ENCODE peak calls at places on chromosomes 6 and 20, in ten cellular contexts. T is suprapubic skin, C is K562, F is breast epithelium, G is stomach, L is sigmoid colon, U is HCT116, N is endothelial cell of umbilical vein, P is esophagus muscularis mucosa, V is spleen. H is an unnamed sample. For H3K4me1, the result is how much of the 10 kb centered on the place peaks cover.

GRCh38 chr20:12966468-12967085 is 42.2 kb upstream of the SPTLC3 start:
- DNase-seq in T (no peak), C (no peak), F (no peak), G (no peak), L (no peak), U (no peak), N (peak), P (no peak), V (no peak), H (no peak)

GRCh38 chr20:3753098-3753497 is 14.5 kb downstream of the ADISSP start:
- DNase-seq in T (no peak), C (peak), F (no peak), G (peak), L (peak), U (peak), N (peak), P (no peak), V (no peak), H (peak)

GRCh38 chr20:64053841-64054661 is 4.6 kb upstream of the SOX18 start:
- DNase-seq in T (no peak), C (peak), F (no peak), G (no peak), L (no peak), U (peak), N (peak), P (no peak), V (peak), H (no peak)

GRCh38 chr6:169802790-169803189 is 51.4 kb downstream of the ERMARD start:
- DNase-seq in T (no peak), C (no peak), F (no peak), G (no peak), L (no peak), U (no peak), N (no peak), P (no peak), V (peak), H (no peak)

GRCh38 chr6:131828080-131828479 is 20.3 kb downstream of the ENPP1 start:
- DNase-seq in T (peak), C (no peak), F (peak), G (no peak), L (no peak), U (no peak), N (no peak), P (no peak), V (no peak), H (no peak)

GRCh38 chr20:3094848-3095629 is 10.5 kb upstream of the AVP start:
- DNase-seq in T (no peak), C (no peak), F (no peak), G (no peak), L (no peak), U (no peak), N (no peak), P (no peak), V (no peak), H (no peak)

GRCh38 chr6:2715737-2716136 is 35.0 kb downstream of the MYLK4 start:
- DNase-seq in T (no peak), C (no peak), F (no peak), G (no peak), L (no peak), U (no peak), N (no peak), P (no peak), V (no peak), H (no peak)

GRCh38 chr20:3502878-3503277 is 32.1 kb downstream of the ATRN start:
- DNase-seq in T (no peak), C (no peak), F (no peak), G (no peak), L (no peak), U (no peak), N (no peak), P (no peak), V (no peak), H (no peak)

GRCh38 chr6:134026597-134026996 is 25.8 kb downstream of the SLC2A12 start:
- DNase-seq in T (no peak), C (peak), F (no peak), G (no peak), L (no peak), U (no peak), N (peak), P (no peak), V (no peak), H (no peak)

GRCh38 chr6:129638055-129639019 is 71.6 kb downstream of the ARHGAP18 start:
- DNase-seq in T (no peak), C (no peak), F (no peak), G (no peak), L (no peak), U (no peak), N (peak), P (no peak), V (no peak), H (no peak)

GRCh38 chr20:5654557-5654956 is 95.6 kb upstream of the SHLD1 start:
- DNase-seq in T (no peak), C (no peak), F (no peak), G (no peak), L (no peak), U (no peak), N (peak), P (no peak), V (no peak), H (no peak)

GRCh38 chr6:33858053-33858475 is 54.3 kb upstream of the MLN start:
- DNase-seq in T (no peak), C (no peak), F (no peak), G (no peak), L (no peak), U (no peak), N (no peak), P (no peak), V (no peak), H (no peak)

GRCh38 chr6:118565317-118565960 is 17.3 kb downstream of the PLN start:
- DNase-seq in T (no peak), C (peak), F (no peak), G (no peak), L (no peak), U (peak), N (no peak), P (peak), V (no peak), H (no peak)

GRCh38 chr20:50478162-50479036 is 31.8 kb upstream of the PTPN1 start:
- DNase-seq in T (peak), C (peak), F (peak), G (peak), L (peak), U (peak), N (no peak), P (peak), V (peak), H (peak)

GRCh38 chr20:40741507-40742106 is 52.6 kb upstream of the MAFB start:
- DNase-seq in T (no peak), C (peak), F (no peak), G (peak), L (no peak), U (peak), N (peak), P (no peak), V (no peak), H (peak)

GRCh38 chr6:3088446-3088845 is 20.2 kb downstream of the RIPK1 start:
- DNase-seq in T (no peak), C (no peak), F (no peak), G (no peak), L (no peak), U (no peak), N (no peak), P (no peak), V (no peak), H (no peak)

GRCh38 chr20:13276945-13277582 is 56.0 kb downstream of the ISM1 start:
- DNase-seq in T (no peak), C (no peak), F (no peak), G (no peak), L (no peak), U (no peak), N (no peak), P (no peak), V (no peak), H (no peak)

GRCh38 chr6:106745396-106745795 is 116.0 kb downstream of the QRSL1 start:
- DNase-seq in T (no peak), C (no peak), F (no peak), G (no peak), L (no peak), U (no peak), N (no peak), P (no peak), V (no peak), H (no peak)

GRCh38 chr6:25671652-25672051 is 19.6 kb downstream of the SCGN start:
- DNase-seq in T (no peak), C (no peak), F (no peak), G (no peak), L (no peak), U (no peak), N (no peak), P (no peak), V (no peak), H (no peak)
- H3K4me1 ChIP-seq in T (under half), C (under half), F (under half), G (under half), L (under half), U (under half), N (under half), P (under half), V (under half), H (under half)

GRCh38 chr20:38167466-38167850 is 2.4 kb upstream of the TGM2 start:
- DNase-seq in T (no peak), C (no peak), F (no peak), G (no peak), L (peak), U (no peak), N (no peak), P (no peak), V (no peak), H (no peak)

GRCh38 chr20:38164624-38165088 is 414 bp downstream of the TGM2 start:
- DNase-seq in T (no peak), C (no peak), F (no peak), G (no peak), L (peak), U (no peak), N (no peak), P (no peak), V (no peak), H (no peak)

GRCh38 chr20:38166707-38167233 is 1.7 kb upstream of the TGM2 start:
- DNase-seq in T (no peak), C (no peak), F (no peak), G (no peak), L (peak), U (no peak), N (no peak), P (no peak), V (no peak), H (no peak)

GRCh38 chr20:38165089-38165965 is at the start of gene TGM2:
- DNase-seq in T (no peak), C (peak), F (no peak), G (peak), L (peak), U (no peak), N (peak), P (no peak), V (peak), H (peak)

DNA sequence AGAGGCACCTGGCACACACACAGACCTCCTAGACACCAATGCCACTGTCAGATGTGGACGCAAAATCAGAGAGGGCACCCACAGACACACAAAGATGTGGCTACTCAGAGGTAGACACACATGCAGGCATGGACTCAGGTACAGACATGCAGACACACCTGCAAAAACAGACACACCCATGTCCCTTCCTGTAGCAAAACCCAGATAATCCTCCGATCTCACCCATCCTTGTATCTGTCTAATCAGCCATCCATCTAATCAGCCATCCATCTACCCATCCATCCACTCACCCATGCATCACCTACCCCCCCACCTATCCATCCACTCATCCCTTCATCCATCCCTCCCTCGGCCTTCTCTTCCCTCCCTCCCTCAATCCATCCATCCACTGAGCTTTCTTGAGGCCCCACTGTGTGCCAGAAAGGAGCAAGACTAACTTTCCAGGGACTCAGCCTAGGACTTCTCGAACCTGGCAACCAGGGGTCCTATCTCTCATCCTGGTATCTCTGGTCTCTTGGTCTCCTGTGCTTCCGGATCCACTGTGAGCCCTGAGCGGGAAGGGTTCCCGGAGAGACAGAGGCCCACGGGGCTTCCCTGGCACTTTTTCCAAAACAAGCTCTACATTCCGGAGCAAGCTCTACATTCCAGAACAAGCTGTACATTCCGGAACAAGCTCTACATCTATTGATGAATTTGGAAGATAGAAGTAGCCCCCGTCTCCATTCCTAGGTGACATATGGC is 1.1 kb upstream of the TGM2 start:
- DNase-seq in T (no peak), C (no peak), F (no peak), G (no peak), L (peak), U (no peak), N (peak), P (no peak), V (no peak), H (no peak)
- TF ChIP-seq POLR2AphosphoS5 in T (no peak), C (no peak), F (no peak), G (no peak), L (no peak), U (no peak), N (no peak), P (no peak), V (no peak), H (no peak)

GRCh38 chr20:60055740-60056139 is 97.5 kb downstream of the CDH26 start:
- DNase-seq in T (peak), C (no peak), F (no peak), G (peak), L (peak), U (no peak), N (no peak), P (no peak), V (peak), H (peak)
- TF ChIP-seq POLR2A in T (no peak), C (no peak), F (no peak), G (no peak), L (no peak), U (no peak), N (no peak), P (no peak), V (no peak), H (no peak)

GRCh38 chr6:104301921-104302320 is 557.8 kb downstream of the HACE1 start:
- DNase-seq in T (no peak), C (no peak), F (no peak), G (no peak), L (no peak), U (no peak), N (no peak), P (no peak), V (no peak), H (no peak)

GRCh38 chr6:104306206-104306605 is 553.5 kb downstream of the HACE1 start:
- DNase-seq in T (no peak), C (no peak), F (no peak), G (no peak), L (no peak), U (no peak), N (no peak), P (no peak), V (no peak), H (no peak)

DNA sequence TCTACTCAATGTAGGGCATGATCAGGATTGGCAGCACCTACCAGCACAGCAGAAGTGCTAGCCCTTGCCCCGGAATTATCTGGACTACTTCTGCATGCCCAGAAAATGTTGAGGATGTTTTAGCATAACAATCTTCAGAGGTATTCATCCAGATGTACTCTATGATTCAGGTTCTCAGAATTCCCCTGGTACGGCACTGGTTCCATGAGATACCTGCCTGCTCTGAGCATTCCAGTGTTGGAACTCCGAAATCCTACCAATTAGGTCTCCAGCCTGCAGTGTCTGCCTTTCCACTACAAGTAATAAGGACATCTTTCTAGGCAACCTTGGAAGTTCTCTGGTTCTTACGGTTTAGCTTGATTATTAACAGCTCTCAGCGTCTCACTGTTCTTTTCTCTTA is 554.5 kb downstream of the HACE1 start:
- DNase-seq in T (no peak), C (no peak), F (no peak), G (no peak), L (no peak), U (no peak), N (no peak), P (no peak), V (no peak), H (no peak)
- H3K4me1 ChIP-seq in T (under half), C (under half), F (under half), G (under half), L (under half), U (under half), N (under half), P (under half), V (under half), H (under half)

GRCh38 chr6:46437671-46438221 is 53.5 kb downstream of the RCAN2 start:
- DNase-seq in T (no peak), C (no peak), F (no peak), G (no peak), L (no peak), U (no peak), N (no peak), P (no peak), V (no peak), H (no peak)
- TF ChIP-seq POLR2AphosphoS5 in T (no peak), C (no peak), F (no peak), G (no peak), L (no peak), U (no peak), N (no peak), P (no peak), V (no peak), H (no peak)

DNA sequence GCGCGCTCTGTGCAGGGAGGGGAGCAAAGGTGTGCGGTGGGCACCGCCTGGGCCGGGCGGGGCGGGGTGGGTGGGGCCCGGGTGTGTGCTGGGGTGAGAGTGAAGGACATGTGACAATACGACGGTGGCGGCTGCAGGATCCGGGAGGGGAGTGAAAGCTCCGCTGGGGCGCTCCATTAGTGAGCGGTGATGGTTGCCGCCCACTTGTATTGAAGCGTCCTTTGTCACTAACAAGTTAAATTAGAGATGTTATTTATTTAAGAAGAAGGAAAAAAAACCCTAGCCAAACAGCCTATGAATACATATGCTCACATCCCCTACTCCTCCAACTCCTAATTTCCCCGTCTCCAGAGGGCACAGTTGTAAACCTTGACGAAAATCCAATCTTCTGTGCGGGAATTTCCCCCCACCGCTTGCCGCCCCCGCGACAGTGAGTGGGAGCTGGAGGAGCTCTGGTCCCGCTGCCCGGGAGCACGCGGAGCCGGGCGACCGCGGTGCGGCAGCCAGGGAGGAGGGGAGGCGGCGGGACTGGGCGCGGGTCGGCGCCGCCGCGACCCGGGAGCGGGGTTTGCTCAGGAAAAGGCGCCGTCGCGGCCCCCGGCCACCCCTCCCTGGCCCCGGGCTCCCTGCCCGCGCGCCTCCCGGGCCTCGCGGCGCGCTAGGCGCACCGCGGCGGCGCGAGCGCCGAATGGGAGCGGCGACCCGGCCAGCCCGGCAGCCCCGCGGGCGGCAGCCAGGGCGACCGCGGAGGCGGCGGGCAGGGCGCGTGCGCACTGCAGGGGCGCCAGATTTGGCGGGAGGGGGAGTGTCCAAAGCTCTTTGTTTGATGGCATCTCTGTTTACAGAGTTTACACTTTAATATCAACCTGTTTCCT is at the start of gene MYB:
- DNase-seq in T (peak), C (peak), F (no peak), G (peak), L (no peak), U (no peak), N (peak), P (no peak), V (peak), H (peak)
- TF ChIP-seq POLR2A in T (no peak), C (peak), F (no peak), G (no peak), L (no peak), U (peak), N (no peak), P (no peak), V (no peak), H (peak)

DNA sequence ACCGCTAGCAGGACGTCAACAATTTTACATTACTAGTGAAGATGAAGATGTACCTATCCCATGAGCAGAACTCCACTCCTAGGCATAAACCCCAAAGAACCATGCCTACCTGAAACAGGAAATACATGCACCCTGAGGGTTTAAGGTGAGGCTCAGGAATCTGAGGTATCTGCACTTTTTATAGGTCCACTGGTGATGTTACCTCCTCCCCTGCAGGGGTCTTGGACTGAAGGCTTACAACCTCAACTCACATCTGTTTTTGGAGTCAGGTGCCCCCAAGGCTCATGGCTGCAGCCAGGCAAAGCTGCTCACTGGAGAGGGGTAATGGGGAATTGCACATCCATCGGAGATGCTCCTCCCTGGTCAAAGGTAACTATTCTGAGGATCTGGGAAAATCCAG is 132.5 kb upstream of the TRAF3IP2 start:
- DNase-seq in T (no peak), C (no peak), F (no peak), G (no peak), L (no peak), U (no peak), N (no peak), P (no peak), V (no peak), H (no peak)
- H3K4me1 ChIP-seq in T (under half), C (under half), F (under half), G (under half), L (under half), U (under half), N (under half), P (under half), V (half or more), H (under half)

DNA sequence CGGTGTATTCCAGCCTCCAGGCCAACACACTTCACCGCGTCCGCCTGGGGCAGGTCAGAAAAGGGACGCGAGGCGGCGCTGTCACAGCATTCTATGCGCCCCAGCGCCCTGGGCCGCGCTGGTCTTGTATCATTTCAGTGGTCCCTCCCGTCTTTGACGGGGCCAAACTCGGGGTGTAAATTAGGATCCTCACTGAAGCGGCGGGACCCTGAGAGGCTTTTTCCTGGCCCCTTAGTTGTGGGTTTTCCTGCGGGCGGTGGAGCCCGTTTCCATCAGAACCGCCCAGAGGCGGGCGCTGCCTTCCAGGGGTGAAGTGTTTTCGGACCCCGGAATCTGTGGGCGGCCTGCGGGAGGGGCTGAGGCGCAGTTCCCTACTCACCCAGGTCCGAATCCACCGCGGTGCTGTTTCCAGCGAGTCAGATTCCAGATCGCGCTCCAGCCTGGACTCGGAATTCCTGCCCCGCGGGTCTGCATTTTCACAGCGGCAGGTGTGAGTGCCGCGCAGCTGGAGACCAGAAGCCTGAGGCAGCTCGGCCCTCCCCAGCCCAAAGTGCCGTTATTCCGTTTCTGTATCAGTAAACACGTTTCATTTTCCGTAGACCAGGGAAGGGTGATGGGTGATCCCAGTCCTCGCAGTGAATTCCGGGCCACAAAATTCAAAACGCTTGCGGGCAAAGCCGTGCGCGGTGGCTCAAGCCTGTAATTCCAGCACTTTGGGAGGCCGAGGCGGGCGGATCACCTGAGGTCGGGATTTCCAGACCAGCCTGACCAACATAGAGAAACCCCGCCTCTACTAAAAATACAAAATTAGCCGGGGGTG is 3.9 kb upstream of the MICB start:
- DNase-seq in T (peak), C (peak), F (peak), G (peak), L (peak), U (peak), N (peak), P (peak), V (peak), H (peak)
- TF ChIP-seq POLR2AphosphoS5 in T (no peak), C (peak), F (no peak), G (peak), L (peak), U (peak), N (no peak), P (peak), V (peak), H (peak)

GRCh38 chr20:32358883-32359632 is 927 bp downstream of the ASXL1 start:
- DNase-seq in T (peak), C (peak), F (peak), G (peak), L (peak), U (no peak), N (peak), P (no peak), V (peak), H (peak)
- TF ChIP-seq POLR2A in T (no peak), C (peak), F (no peak), G (no peak), L (peak), U (no peak), N (peak), P (peak), V (no peak), H (peak)